ENCODE peak calls at places on chromosome 7, in six cellular contexts. E is hepatocyte, L is left lung, H is cardiac muscle cell, R is dorsolateral prefrontal cortex, C is ascending aorta. W is an unnamed sample.

GRCh38 chr7:103637726-103638125 is 191.7 kb upstream of the SLC26A5 start:
- DNase-seq in E (no peak), L (no peak), H (no peak), R (no peak), C (no peak), W (peak)

GRCh38 chr7:6015917-6016652 is 7.0 kb downstream of the AIMP2 start:
- DNase-seq in E (peak), L (no peak), H (no peak), R (peak), C (peak), W (peak)

GRCh38 chr7:154759989-154760388 is 242.9 kb downstream of the PAXIP1 start:
- DNase-seq in E (peak), L (no peak), H (no peak), R (no peak), C (no peak), W (no peak)

GRCh38 chr7:151707757-151708156 is 169.2 kb downstream of the PRKAG2 start:
- DNase-seq in E (no peak), L (peak), H (no peak), R (no peak), C (no peak), W (no peak)

GRCh38 chr7:8068892-8069686 is 100.5 kb downstream of the GLCCI1 start:
- DNase-seq in E (no peak), L (no peak), H (no peak), R (peak), C (no peak), W (no peak)

GRCh38 chr7:155348806-155349205 is 51.1 kb downstream of the INSIG1 start:
- DNase-seq in E (no peak), L (peak), H (no peak), R (no peak), C (no peak), W (no peak)

GRCh38 chr7:92633211-92633906 is 43.2 kb upstream of the FAM133B start:
- DNase-seq in E (peak), L (no peak), H (no peak), R (no peak), C (peak), W (peak)

GRCh38 chr7:17159500-17160037 is 138.9 kb upstream of the AHR start:
- DNase-seq in E (no peak), L (no peak), H (no peak), R (no peak), C (no peak), W (no peak)

GRCh38 chr7:30165590-30165989 is 30.8 kb downstream of the MTURN start:
- DNase-seq in E (no peak), L (no peak), H (no peak), R (no peak), C (no peak), W (no peak)

GRCh38 chr7:130489140-130489967 is 2.5 kb upstream of the MEST start:
- DNase-seq in E (peak), L (no peak), H (no peak), R (no peak), C (no peak), W (no peak)

GRCh38 chr7:1668932-1669485 is 1.1 kb upstream of the ELFN1 start:
- DNase-seq in E (peak), L (peak), H (no peak), R (no peak), C (peak), W (no peak)

GRCh38 chr7:149458235-149458634 is 2.6 kb downstream of the ZNF777 start:
- DNase-seq in E (no peak), L (no peak), H (no peak), R (no peak), C (no peak), W (no peak)

GRCh38 chr7:106630648-106631047 is 30.3 kb downstream of the CCDC71L start:
- DNase-seq in E (no peak), L (no peak), H (no peak), R (no peak), C (no peak), W (no peak)

GRCh38 chr7:26397786-26398435 is 106.2 kb downstream of the SNX10 start:
- DNase-seq in E (peak), L (peak), H (peak), R (no peak), C (no peak), W (no peak)

GRCh38 chr7:129664029-129665012 is 52.8 kb downstream of the NRF1 start:
- DNase-seq in E (peak), L (no peak), H (peak), R (no peak), C (no peak), W (peak)

GRCh38 chr7:132580717-132581285 is 4.5 kb upstream of the PLXNA4 start:
- DNase-seq in E (peak), L (no peak), H (peak), R (peak), C (peak), W (peak)

GRCh38 chr7:23239253-23239652 is 7.3 kb upstream of the GPNMB start:
- DNase-seq in E (no peak), L (no peak), H (no peak), R (no peak), C (no peak), W (no peak)

GRCh38 chr7:3461923-3462322 is 160.9 kb downstream of the SDK1 start:
- DNase-seq in E (no peak), L (no peak), H (no peak), R (no peak), C (no peak), W (no peak)

GRCh38 chr7:2084331-2084730 is 148.4 kb downstream of the MAD1L1 start:
- DNase-seq in E (no peak), L (no peak), H (no peak), R (no peak), C (no peak), W (no peak)

GRCh38 chr7:300048-300447 is 10.1 kb downstream of the FOXL3 start:
- DNase-seq in E (no peak), L (no peak), H (no peak), R (no peak), C (no peak), W (no peak)

GRCh38 chr7:131122394-131122793 is 205.3 kb upstream of the MKLN1 start:
- DNase-seq in E (no peak), L (no peak), H (no peak), R (no peak), C (no peak), W (no peak)

GRCh38 chr7:87234949-87235348 is 15.4 kb upstream of the TMEM243 start:
- DNase-seq in E (no peak), L (no peak), H (no peak), R (no peak), C (no peak), W (no peak)

GRCh38 chr7:132618956-132619305 is 42.7 kb upstream of the PLXNA4 start:
- DNase-seq in E (no peak), L (no peak), H (no peak), R (no peak), C (no peak), W (peak)

GRCh38 chr7:27245798-27246691 is 3.4 kb downstream of the EVX1 start:
- DNase-seq in E (no peak), L (no peak), H (no peak), R (no peak), C (no peak), W (no peak)

GRCh38 chr7:23332881-23333612 is 33.9 kb downstream of the MALSU1 start:
- DNase-seq in E (no peak), L (no peak), H (no peak), R (no peak), C (no peak), W (no peak)

GRCh38 chr7:35593896-35594295 is 101.0 kb downstream of the HERPUD2 start:
- DNase-seq in E (no peak), L (no peak), H (no peak), R (no peak), C (no peak), W (no peak)

GRCh38 chr7:26603631-26604030 is 260.8 kb downstream of the SKAP2 start:
- DNase-seq in E (peak), L (no peak), H (no peak), R (no peak), C (no peak), W (peak)

GRCh38 chr7:82156168-82156567 is 287.4 kb downstream of the CACNA2D1 start:
- DNase-seq in E (no peak), L (no peak), H (no peak), R (no peak), C (no peak), W (no peak)

GRCh38 chr7:92158660-92159575 is 20.0 kb downstream of the LRRD1 start:
- DNase-seq in E (no peak), L (no peak), H (no peak), R (no peak), C (no peak), W (no peak)

GRCh38 chr7:151168022-151168786 is 710 bp upstream of the GBX1 start:
- DNase-seq in E (peak), L (peak), H (peak), R (no peak), C (no peak), W (no peak)

GRCh38 chr7:158646766-158647474 is 57.7 kb downstream of the NCAPG2 start:
- DNase-seq in E (no peak), L (no peak), H (no peak), R (no peak), C (no peak), W (no peak)

GRCh38 chr7:155258233-155258575 is 39.5 kb upstream of the INSIG1 start:
- DNase-seq in E (no peak), L (no peak), H (no peak), R (no peak), C (peak), W (peak)

GRCh38 chr7:130387628-130388403 is 7.5 kb downstream of the CPA1 start:
- DNase-seq in E (no peak), L (no peak), H (no peak), R (no peak), C (no peak), W (no peak)

DNA sequence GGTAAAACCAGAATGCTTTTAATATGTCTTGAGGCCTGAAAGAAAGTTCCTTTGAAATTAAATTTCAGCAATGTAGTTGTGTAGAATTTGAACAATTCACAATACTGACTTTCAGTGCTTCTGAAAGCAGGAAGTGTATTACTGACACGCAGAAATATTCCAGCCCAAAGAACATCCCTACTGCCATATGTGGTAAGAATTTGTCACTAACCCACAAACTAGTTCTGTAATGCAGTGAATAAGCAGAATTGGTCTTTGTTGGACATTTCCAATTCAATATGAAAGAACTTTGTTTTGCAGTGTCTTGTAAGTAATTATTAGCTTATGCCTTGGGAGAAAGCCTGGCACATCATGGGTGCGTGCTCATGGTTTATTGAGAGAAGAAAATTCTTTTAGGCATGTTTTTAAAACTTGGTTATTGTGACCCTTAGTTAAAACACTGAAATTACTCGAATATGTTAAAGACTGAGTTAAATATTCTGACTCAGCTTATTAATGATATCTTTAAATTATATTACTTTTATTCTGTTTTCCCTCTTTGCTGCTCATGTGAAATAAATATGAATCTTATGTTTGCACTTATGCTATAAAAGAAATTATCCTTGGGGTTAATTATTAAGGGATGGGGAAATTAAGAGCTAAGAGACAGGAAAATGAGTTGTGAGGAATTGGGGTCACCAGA is 33.4 kb downstream of the PTPN12 start:
- DNase-seq in E (no peak), L (no peak), H (no peak), R (no peak), C (no peak), W (no peak)
- TF ChIP-seq CTCF in E (no peak), L (no peak), H (no peak), R (no peak), C (no peak), W (no peak)

GRCh38 chr7:48090095-48090805 is 1.2 kb downstream of the UPP1 start:
- DNase-seq in E (peak), L (peak), H (peak), R (no peak), C (no peak), W (no peak)
- H3K27ac ChIP-seq in E (peak), L (peak), H (no peak), R (no peak), C (peak), W (peak)

GRCh38 chr7:98833022-98833421 is 36.8 kb downstream of the TMEM130 start:
- DNase-seq in E (no peak), L (no peak), H (no peak), R (no peak), C (no peak), W (no peak)

GRCh38 chr7:98834949-98835348 is 34.9 kb downstream of the TMEM130 start:
- DNase-seq in E (no peak), L (no peak), H (no peak), R (no peak), C (no peak), W (no peak)

GRCh38 chr7:98828368-98828767 is 41.4 kb downstream of the TMEM130 start:
- DNase-seq in E (no peak), L (no peak), H (no peak), R (no peak), C (no peak), W (no peak)

GRCh38 chr7:98830972-98831548 is 38.8 kb downstream of the TMEM130 start:
- DNase-seq in E (no peak), L (no peak), H (no peak), R (no peak), C (no peak), W (no peak)

GRCh38 chr7:98831641-98832221 is 38.1 kb downstream of the TMEM130 start:
- DNase-seq in E (no peak), L (no peak), H (no peak), R (no peak), C (no peak), W (no peak)
- TF ChIP-seq CTCF in E (peak), L (peak), H (peak), R (peak), C (peak), W (peak)

GRCh38 chr7:74457007-74457406 is 3.3 kb downstream of the GTF2IRD1 start:
- DNase-seq in E (peak), L (no peak), H (no peak), R (no peak), C (no peak), W (no peak)
- H3K27ac ChIP-seq in E (no peak), L (no peak), H (no peak), R (no peak), C (no peak), W (peak)

DNA sequence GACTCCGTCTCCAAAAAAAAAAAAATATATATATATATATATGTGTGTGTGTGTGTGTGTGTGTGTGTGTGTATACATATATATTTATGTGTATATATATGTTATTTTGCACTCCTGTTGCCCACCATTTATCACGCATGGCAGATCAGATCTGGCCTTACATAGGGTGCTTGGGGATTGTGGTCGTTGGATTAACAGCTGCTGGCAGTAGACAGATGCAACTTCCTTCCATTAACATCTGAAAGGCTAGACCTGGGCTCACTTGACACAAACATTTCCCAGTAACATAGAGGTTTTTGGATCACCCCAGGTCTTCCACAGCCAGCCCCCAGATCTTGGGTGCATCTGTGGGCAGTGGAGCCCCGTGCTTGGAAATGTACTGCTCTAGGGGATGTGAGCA is 40.8 kb upstream of the DLD start:
- DNase-seq in E (no peak), L (no peak), H (no peak), R (no peak), C (no peak), W (no peak)
- TF ChIP-seq CTCF in E (no peak), L (no peak), H (no peak), R (no peak), C (no peak), W (no peak)

GRCh38 chr7:75715864-75716263 is 22.9 kb downstream of the HIP1 start:
- DNase-seq in E (no peak), L (no peak), H (no peak), R (no peak), C (peak), W (no peak)

GRCh38 chr7:75716992-75717626 is 21.6 kb downstream of the HIP1 start:
- DNase-seq in E (no peak), L (no peak), H (no peak), R (no peak), C (peak), W (peak)

GRCh38 chr7:75712517-75713361 is 26.0 kb downstream of the HIP1 start:
- DNase-seq in E (no peak), L (no peak), H (no peak), R (no peak), C (no peak), W (no peak)

GRCh38 chr7:75711076-75711475 is 27.7 kb downstream of the HIP1 start:
- DNase-seq in E (no peak), L (no peak), H (no peak), R (no peak), C (no peak), W (no peak)

GRCh38 chr7:75711634-75712494 is 26.9 kb downstream of the HIP1 start:
- DNase-seq in E (no peak), L (no peak), H (peak), R (no peak), C (peak), W (no peak)
- H3K27ac ChIP-seq in E (peak), L (peak), H (peak), R (no peak), C (peak), W (no peak)

DNA sequence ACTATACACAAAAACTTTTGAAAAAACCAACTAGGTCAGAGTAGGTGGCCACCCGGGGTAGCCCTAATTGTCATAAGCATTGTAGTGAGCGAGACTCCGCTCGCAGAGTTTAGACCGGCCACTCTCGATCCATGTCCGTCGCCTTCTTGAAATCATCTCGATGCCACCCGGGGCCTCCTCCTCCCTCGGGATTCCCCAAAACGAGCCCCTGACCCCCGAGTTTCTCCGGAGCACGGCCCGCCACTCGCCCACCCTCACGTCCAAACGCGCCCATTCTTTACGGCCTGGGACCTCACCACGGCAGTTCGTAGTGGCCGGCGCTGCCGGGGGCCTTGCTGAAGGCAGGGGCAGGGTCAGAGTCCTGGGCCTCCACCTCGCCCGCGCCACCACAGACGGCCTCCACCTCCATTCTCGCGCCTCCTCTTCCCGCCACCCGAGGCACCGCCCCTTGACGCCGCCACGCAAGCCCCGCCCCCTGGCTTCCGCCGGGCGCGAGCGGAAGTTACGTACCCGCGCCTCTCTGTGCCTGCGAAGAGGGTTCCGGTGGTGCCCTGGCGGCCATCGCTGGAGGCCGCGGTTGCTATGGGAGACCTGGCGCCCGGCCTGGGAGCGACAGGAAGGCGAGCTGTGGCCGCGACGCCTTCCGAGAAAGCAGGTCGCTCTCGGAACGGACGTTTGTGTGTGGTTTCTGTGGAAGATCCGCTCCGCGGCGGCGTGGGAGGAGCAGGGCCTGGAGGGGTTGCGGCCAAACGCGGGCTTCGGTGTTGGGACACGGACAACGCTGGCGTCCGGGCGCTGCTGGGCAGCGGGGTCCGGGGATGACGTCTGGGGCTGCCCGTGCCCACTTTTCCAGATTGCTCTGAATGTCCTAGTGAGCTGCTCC is at the start of gene RFC2:
- DNase-seq in E (peak), L (peak), H (peak), R (peak), C (peak), W (peak)
- TF ChIP-seq CTCF in E (no peak), L (peak), H (peak), R (peak), C (no peak), W (no peak)

DNA sequence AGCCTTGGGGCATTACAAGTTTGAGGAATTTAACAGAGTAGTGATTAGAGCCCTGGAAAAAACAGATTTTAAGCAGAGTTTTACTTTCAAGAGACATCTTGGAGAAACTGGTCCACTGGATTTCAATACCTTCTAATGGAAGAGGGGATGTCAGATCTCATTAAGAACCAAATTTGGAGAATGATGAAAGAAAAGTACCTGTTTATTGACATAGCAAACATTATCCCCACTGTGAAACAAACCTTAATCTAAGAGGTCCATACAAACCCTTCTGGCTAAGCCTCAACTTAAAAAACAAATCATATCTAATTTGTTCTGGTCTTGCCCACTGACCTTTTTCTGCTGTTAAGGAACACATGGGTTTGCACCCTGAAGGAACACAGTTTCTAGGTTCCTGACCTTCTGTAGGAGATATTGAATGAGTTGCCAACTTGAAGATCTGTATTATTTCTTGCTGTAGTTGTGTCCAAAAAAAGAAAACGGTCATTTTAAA is 53.5 kb downstream of the LAMB1 start:
- DNase-seq in E (no peak), L (no peak), H (no peak), R (no peak), C (no peak), W (no peak)
- H3K27ac ChIP-seq in E (peak), L (no peak), H (no peak), R (no peak), C (peak), W (peak)